ENCODE peak calls at places on chromosome 18, in seven cellular contexts. K is cardiac muscle cell, U is uterus, S is spleen, D is Peyer's patch, C is MM.1S, N is esophagus squamous epithelium. V is an unnamed sample.

GRCh38 chr18:66226782-66227181 is 377.1 kb downstream of the CDH19 start:
- DNase-seq in K (no peak), U (no peak), S (no peak), D (no peak), C (no peak), N (no peak), V (no peak)

GRCh38 chr18:49869354-49869753 is 56.0 kb upstream of the ACAA2 start:
- DNase-seq in K (no peak), U (no peak), S (no peak), D (no peak), C (no peak), N (no peak), V (no peak)

GRCh38 chr18:80009661-80010550 is 21.5 kb upstream of the TXNL4A start:
- DNase-seq in K (no peak), U (peak; percentile 52), S (no peak), D (no peak), C (no peak), N (no peak), V (peak; percentile 87)

GRCh38 chr18:13831864-13832508 is 8.0 kb downstream of the MC5R start:
- DNase-seq in K (no peak), U (no peak), S (no peak), D (no peak), C (no peak), N (no peak), V (no peak)

GRCh38 chr18:2430191-2430590 is 141.1 kb downstream of the METTL4 start:
- DNase-seq in K (no peak), U (no peak), S (no peak), D (no peak), C (no peak), N (no peak), V (no peak)

GRCh38 chr18:51051105-51051712 is 21.2 kb downstream of the SMAD4 start:
- DNase-seq in K (peak; percentile 66), U (no peak), S (no peak), D (no peak), C (peak; percentile 65), N (no peak), V (no peak)

GRCh38 chr18:6031004-6031403 is 135.7 kb upstream of the TMEM200C start:
- DNase-seq in K (no peak), U (no peak), S (no peak), D (no peak), C (no peak), N (no peak), V (no peak)

GRCh38 chr18:35703043-35703688 is 121.6 kb downstream of the GALNT1 start:
- DNase-seq in K (no peak), U (no peak), S (no peak), D (no peak), C (no peak), N (no peak), V (no peak)

GRCh38 chr18:12313530-12314245 is 5.6 kb downstream of the TUBB6 start:
- DNase-seq in K (no peak), U (no peak), S (no peak), D (no peak), C (no peak), N (no peak), V (no peak)

GRCh38 chr18:54161267-54161666 is 63.2 kb downstream of the MBD2 start:
- DNase-seq in K (no peak), U (no peak), S (no peak), D (no peak), C (no peak), N (no peak), V (no peak)

DNA sequence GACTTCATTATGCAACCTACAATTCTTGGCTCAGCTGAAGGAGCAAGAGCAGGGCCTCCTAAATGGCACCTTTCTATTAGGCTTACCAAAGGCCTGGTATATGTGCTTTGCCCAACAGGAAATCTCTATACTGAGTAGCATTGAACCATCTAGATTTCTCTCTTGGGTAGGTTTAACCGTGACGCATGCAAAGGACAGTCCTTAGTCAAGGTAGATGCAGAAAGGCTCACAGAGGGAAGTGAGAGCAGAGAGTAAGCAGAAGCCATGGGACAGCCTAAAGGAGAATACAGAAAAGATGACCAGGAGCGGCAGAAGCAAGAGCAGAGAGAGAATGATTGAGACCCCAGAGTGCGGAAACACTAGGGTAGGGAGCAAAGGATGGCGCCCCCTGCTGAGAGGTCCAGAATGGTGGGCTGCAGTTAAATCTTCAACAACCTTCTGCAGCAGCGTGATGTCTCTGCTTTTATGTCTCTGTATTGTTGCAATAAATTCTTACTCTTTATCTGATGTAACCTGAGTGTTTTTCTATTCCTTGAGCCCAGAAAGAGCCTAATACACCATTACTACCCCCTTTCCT is 4.7 kb upstream of the OSBPL1A start:
- DNase-seq in K (no peak), U (no peak), S (no peak), D (no peak), C (no peak), N (no peak), V (no peak)
- TF ChIP-seq CTCF in K (no peak), U (no peak), S (no peak), D (no peak), C (peak; percentile 13), N (no peak), V (peak; percentile 30)

GRCh38 chr18:70494524-70494923 is 205.7 kb downstream of the SOCS6 start:
- DNase-seq in K (no peak), U (no peak), S (no peak), D (no peak), C (no peak), N (no peak), V (no peak)
- H3K4me3 ChIP-seq in K (no peak overlapping the region), U (no peak overlapping the region), S (no peak overlapping the region), D (no peak overlapping the region), C (no peak overlapping the region), N (no peak overlapping the region), V (no peak overlapping the region)

DNA sequence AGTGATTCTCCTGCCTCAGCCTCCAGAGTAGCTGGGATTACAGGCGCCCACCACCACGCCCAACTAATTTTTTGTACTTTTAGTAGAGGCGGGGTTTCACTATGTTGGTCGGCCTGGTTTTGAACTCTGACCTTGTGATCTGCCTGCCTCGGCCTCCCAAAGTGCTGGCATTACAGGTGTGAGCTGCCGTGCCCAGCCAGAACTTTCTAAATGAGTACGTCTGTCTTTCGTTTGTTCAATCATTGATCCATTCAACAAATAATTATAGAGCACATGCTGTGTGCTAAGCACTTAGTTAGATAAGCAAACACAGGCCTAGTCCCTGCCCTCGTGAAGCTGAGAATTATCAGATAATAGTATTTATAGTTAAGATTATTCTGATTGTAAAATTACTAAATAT is 56.5 kb downstream of the TTC39C start:
- DNase-seq in K (no peak), U (no peak), S (no peak), D (no peak), C (no peak), N (no peak), V (no peak)
- H3K36me3 ChIP-seq in K (no peaks in the 10 kb centered on the region), U (no peaks in the 10 kb centered on the region), S (no peaks in the 10 kb centered on the region), D (no peaks in the 10 kb centered on the region), C (no peaks in the 10 kb centered on the region), N (peaks cover 47% of the 10 kb centered on the region), V (peaks cover 12% of the 10 kb centered on the region)

GRCh38 chr18:73940721-73941120 is 206.9 kb downstream of the FBXO15 start:
- DNase-seq in K (no peak), U (no peak), S (no peak), D (no peak), C (no peak), N (no peak), V (no peak)

GRCh38 chr18:73942081-73942625 is 205.5 kb downstream of the FBXO15 start:
- DNase-seq in K (no peak), U (no peak), S (no peak), D (no peak), C (no peak), N (no peak), V (no peak)

GRCh38 chr18:73943763-73944162 is 203.9 kb downstream of the FBXO15 start:
- DNase-seq in K (no peak), U (no peak), S (no peak), D (no peak), C (no peak), N (no peak), V (no peak)

GRCh38 chr18:73942956-73943355 is 204.7 kb downstream of the FBXO15 start:
- DNase-seq in K (no peak), U (no peak), S (no peak), D (no peak), C (no peak), N (no peak), V (no peak)

DNA sequence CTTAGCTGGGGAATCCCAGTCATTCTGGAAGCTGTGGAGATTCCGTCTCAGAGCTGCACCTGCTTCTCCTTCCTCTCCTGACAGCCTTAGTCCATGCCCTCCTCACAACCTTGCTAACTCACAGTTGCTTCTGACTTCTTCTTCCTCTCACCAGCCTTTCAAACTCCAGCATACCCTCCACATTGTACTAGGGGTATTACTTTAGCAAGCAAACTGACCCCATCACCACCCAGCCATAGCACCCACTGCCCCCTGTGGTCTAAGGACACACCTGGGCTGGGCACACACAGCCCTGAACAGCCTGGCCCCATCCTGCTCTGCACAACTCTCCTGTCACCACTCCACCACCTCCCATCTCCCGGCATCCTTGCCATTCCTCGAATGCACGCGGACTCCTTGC is 208.2 kb downstream of the FBXO15 start:
- DNase-seq in K (no peak), U (no peak), S (no peak), D (no peak), C (no peak), N (no peak), V (no peak)
- TF ChIP-seq CTCF in K (no peak), U (no peak), S (no peak), D (no peak), C (no peak), N (no peak), V (no peak)

DNA sequence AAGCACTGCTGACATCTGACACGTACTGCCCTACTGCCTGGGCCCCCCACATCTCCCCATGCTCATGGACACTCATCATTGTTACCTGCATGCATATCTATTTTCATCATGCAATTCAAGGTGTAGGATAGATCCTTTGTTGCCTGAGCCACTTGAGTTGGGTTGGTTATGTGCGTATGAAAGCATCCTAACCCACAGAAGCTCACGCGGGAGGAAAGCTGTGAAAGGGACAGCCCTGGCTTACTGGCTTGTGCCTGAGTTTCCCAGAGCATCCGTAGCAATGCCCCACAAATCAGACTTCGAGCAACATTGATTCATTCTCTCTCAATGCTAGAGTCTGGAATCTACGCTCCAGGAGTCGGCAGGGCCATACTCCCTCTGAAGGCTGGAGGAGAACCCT is 285.5 kb downstream of the PHLPP1 start:
- DNase-seq in K (no peak), U (no peak), S (peak; percentile 41), D (no peak), C (no peak), N (no peak), V (no peak)
- H3K4me3 ChIP-seq in K (no peak overlapping the region), U (no peak overlapping the region), S (no peak overlapping the region), D (no peak overlapping the region), C (no peak overlapping the region), N (no peak overlapping the region), V (no peak overlapping the region)

DNA sequence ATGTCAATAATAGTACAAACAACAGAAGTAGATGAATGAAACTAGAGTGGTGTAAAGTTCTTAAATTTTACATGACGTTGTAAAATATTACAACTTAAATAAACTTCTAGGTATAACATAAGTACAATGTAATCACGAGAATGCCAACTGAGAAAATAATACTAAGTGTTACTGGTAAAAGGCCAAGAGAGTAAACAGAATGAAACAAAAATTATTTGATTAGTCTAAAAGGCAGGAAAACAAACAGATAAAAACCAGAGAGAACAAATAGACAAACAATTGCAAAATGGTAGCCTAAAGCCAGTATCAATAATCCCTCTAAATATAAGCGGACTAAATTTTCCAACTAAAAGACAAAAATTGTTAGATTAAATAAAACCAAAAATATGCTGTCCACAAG is 71.9 kb downstream of the SMAD2 start:
- DNase-seq in K (no peak), U (no peak), S (no peak), D (no peak), C (no peak), N (no peak), V (no peak)
- H3K36me3 ChIP-seq in K (peaks cover 7% of the 10 kb centered on the region), U (peaks cover 11% of the 10 kb centered on the region), S (no peaks in the 10 kb centered on the region), D (no peaks in the 10 kb centered on the region), C (no peaks in the 10 kb centered on the region), N (peaks cover 78% of the 10 kb centered on the region), V (peaks cover 1% of the 10 kb centered on the region)

V was measured in BJ.